ENCODE peak calls at places on chromosome 10, in ten cellular contexts. T is cardiac fibroblast; H is H9; K is activated CD8-positive, alpha-beta memory T cell treated with anti-CD3 and anti-CD28 coated beads, Interleukin-2, amount 10 ng/mL, durations not matched to agents 7 days and 5 days; V is NCI-H524 treated with DMSO at 0.1 percent for 48 hours; G is HTR-8/SVneo; A is NAMALWA; F is cardiac muscle cell; J is OCI-LY7; S is occipital lobe. M is an unnamed sample.

GRCh38 chr10:125231813-125232475 is 71.6 kb upstream of the CTBP2 start:
- DNase-seq in H (no peak), T (no peak), F (no peak), V (no peak), A (no peak), J (no peak), K (no peak), S (no peak), G (no peak), M (no peak)

GRCh38 chr10:10438335-10439123 is 579.1 kb upstream of the CELF2 start:
- DNase-seq in T (peak; percentile 43), F (no peak), K (no peak), S (no peak), G (no peak), V (no peak), H (no peak), J (no peak), A (no peak), M (no peak)

GRCh38 chr10:74419491-74420466 is 268.8 kb downstream of the ADK start:
- DNase-seq in F (no peak), K (no peak), J (peak; percentile 46), A (peak; percentile 61), G (peak; percentile 10), T (peak; percentile 15), H (no peak), S (no peak), V (peak; percentile 3), M (peak; percentile 20)

GRCh38 chr10:72106154-72106849 is 18.0 kb upstream of the SPOCK2 start:
- DNase-seq in T (no peak), H (no peak), V (no peak), J (no peak), A (no peak), K (no peak), S (no peak), F (no peak), G (no peak), M (no peak)

GRCh38 chr10:132535065-132535651 is 2.4 kb upstream of the INPP5A start:
- DNase-seq in H (no peak), V (no peak), K (no peak), S (no peak), G (no peak), J (no peak), T (no peak), A (no peak), F (no peak), M (no peak)

GRCh38 chr10:22669163-22669711 is 45.1 kb downstream of the PIP4K2A start:
- DNase-seq in A (no peak), H (no peak), J (no peak), G (no peak), K (no peak), F (no peak), S (no peak), T (no peak), V (no peak), M (peak; percentile 89)

GRCh38 chr10:35011771-35012191 is 78.4 kb downstream of the CUL2 start:
- DNase-seq in T (no peak), S (no peak), F (no peak), J (no peak), V (no peak), A (no peak), K (no peak), H (no peak), G (no peak), M (no peak)

GRCh38 chr10:34286136-34286739 is 528.9 kb downstream of the PARD3 start:
- DNase-seq in J (no peak), T (peak; percentile 22), K (no peak), F (no peak), H (peak; percentile 45), V (no peak), A (no peak), G (no peak), S (no peak), M (peak; percentile 1)

GRCh38 chr10:34189830-34190229 is 625.3 kb downstream of the PARD3 start:
- DNase-seq in A (no peak), T (no peak), K (no peak), F (no peak), S (no peak), V (no peak), G (no peak), J (no peak), H (no peak), M (no peak)

GRCh38 chr10:8181496-8182174 is 127.1 kb downstream of the GATA3 start:
- DNase-seq in S (no peak), F (no peak), K (no peak), T (no peak), H (no peak), A (no peak), V (no peak), G (no peak), J (no peak), M (no peak)

GRCh38 chr10:96831200-96831866 is 765 bp upstream of the LCOR start:
- DNase-seq in J (peak; percentile 20), A (peak; percentile 28), T (no peak), S (no peak), H (no peak), K (no peak), F (no peak), V (no peak), G (no peak), M (peak; percentile 60)

GRCh38 chr10:104349623-104350142 is 4.0 kb upstream of the CFAP58 start:
- DNase-seq in J (peak; percentile 68), S (no peak), G (no peak), K (no peak), H (no peak), V (no peak), F (no peak), T (peak; percentile 79), A (peak; percentile 72), M (peak; percentile 80)

GRCh38 chr10:13180788-13181187 is 19.4 kb downstream of the MCM10 start:
- DNase-seq in H (no peak), V (no peak), G (no peak), S (no peak), J (no peak), F (no peak), T (no peak), K (peak; percentile 44), A (no peak), M (no peak)

GRCh38 chr10:26780793-26781601 is 79.8 kb downstream of the ABI1 start:
- DNase-seq in K (no peak), A (no peak), F (no peak), J (peak; percentile 28), H (peak; percentile 74), T (peak; percentile 66), V (no peak), S (no peak), G (peak; percentile 44), M (no peak)

GRCh38 chr10:3500408-3500856 is 284.6 kb downstream of the KLF6 start:
- DNase-seq in H (peak; percentile 81), F (peak; percentile 75), J (no peak), T (peak; percentile 100), S (peak; percentile 35), K (no peak), A (no peak), G (no peak), V (no peak), M (no peak)

GRCh38 chr10:49571419-49571818 is 32.5 kb upstream of the ERCC6 start:
- DNase-seq in S (no peak), T (no peak), V (no peak), G (no peak), J (no peak), F (no peak), K (no peak), H (no peak), A (no peak), M (no peak)

GRCh38 chr10:95116869-95117269 is 47.6 kb upstream of the CYP2C8 start:
- DNase-seq in A (no peak), J (no peak), F (no peak), H (no peak), G (no peak), S (no peak), K (no peak), V (no peak), T (no peak), M (no peak)

GRCh38 chr10:75959912-75960311 is 528.5 kb downstream of the LRMDA start:
- DNase-seq in V (no peak), S (no peak), A (no peak), F (no peak), H (no peak), G (no peak), J (no peak), K (no peak), T (no peak), M (no peak)

GRCh38 chr10:89981891-89982290 is 280.5 kb downstream of the KIF20B start:
- DNase-seq in F (no peak), S (no peak), J (no peak), T (peak; percentile 65), A (no peak), H (no peak), G (no peak), V (no peak), K (no peak), M (no peak)

GRCh38 chr10:70551971-70552422 is 50.5 kb downstream of the PRF1 start:
- DNase-seq in V (no peak), J (no peak), G (no peak), S (no peak), H (no peak), T (peak; percentile 96), F (peak; percentile 61), K (no peak), A (no peak), M (no peak)

GRCh38 chr10:35369049-35369760 is 32.9 kb downstream of the CCNY start:
- DNase-seq in T (no peak), V (no peak), S (no peak), G (no peak), K (no peak), J (no peak), F (no peak), A (no peak), H (no peak), M (no peak)

GRCh38 chr10:60853107-60853506 is 74.8 kb downstream of the CDK1 start:
- DNase-seq in K (no peak), S (no peak), F (no peak), T (no peak), A (no peak), G (no peak), H (no peak), J (no peak), V (no peak), M (no peak)

GRCh38 chr10:33666686-33667480 is 332.4 kb upstream of the NRP1 start:
- DNase-seq in F (no peak), T (no peak), V (no peak), J (no peak), S (no peak), H (no peak), A (no peak), G (no peak), K (no peak), M (no peak)

GRCh38 chr10:12459338-12459737 is 110.0 kb downstream of the CAMK1D start:
- DNase-seq in V (no peak), T (no peak), A (no peak), S (no peak), G (no peak), J (no peak), K (no peak), H (no peak), F (no peak), M (no peak)

GRCh38 chr10:50993817-50994251 is 80.5 kb upstream of the PRKG1 start:
- DNase-seq in A (no peak), K (no peak), S (no peak), J (no peak), F (no peak), G (no peak), T (peak; percentile 88), H (no peak), V (no peak), M (no peak)

GRCh38 chr10:24912214-24912613 is 40.2 kb downstream of the PRTFDC1 start:
- DNase-seq in J (no peak), T (peak; percentile 66), S (no peak), G (no peak), F (no peak), A (no peak), K (no peak), V (no peak), H (no peak), M (peak; percentile 27)

GRCh38 chr10:35643151-35643975 is 1.3 kb upstream of the FZD8 start:
- DNase-seq in T (peak; percentile 76), V (no peak), S (peak; percentile 54), G (peak; percentile 56), A (no peak), J (no peak), H (peak; percentile 62), K (no peak), F (peak; percentile 87), M (peak; percentile 14)

GRCh38 chr10:95440756-95441546 is 120.2 kb downstream of the SORBS1 start:
- DNase-seq in K (peak; percentile 77), V (no peak), J (no peak), F (no peak), H (no peak), G (no peak), S (no peak), T (peak; percentile 20), A (no peak), M (no peak)

M was measured in erythroblast.